ENCODE peak calls at places on chromosomes 4 and X, in six cellular contexts. One of them, this sample, is unnamed. For H3K4me1, the result is how much of the 10 kb centered on the place peaks cover.

GRCh38 chr4:116027311-116027710 is 913.9 kb upstream of the NDST4 start:
- DNase-seq in A549: no peak
- DNase-seq in upper lobe of left lung: no peak
- DNase-seq in suprapubic skin: no peak
- DNase-seq in sigmoid colon: no peak
- DNase-seq in K562: no peak
- DNase-seq in this sample: no peak

GRCh38 chrX:132086717-132087116 is 41.1 kb downstream of the FRMD7 start:
- DNase-seq in A549: no peak
- DNase-seq in upper lobe of left lung: no peak
- DNase-seq in suprapubic skin: no peak
- DNase-seq in sigmoid colon: no peak
- DNase-seq in K562: no peak
- DNase-seq in this sample: no peak

GRCh38 chr4:94660614-94661013 is 97.1 kb upstream of the BMPR1B start:
- DNase-seq in A549: no peak
- DNase-seq in upper lobe of left lung: no peak
- DNase-seq in suprapubic skin: no peak
- DNase-seq in sigmoid colon: no peak
- DNase-seq in K562: no peak
- DNase-seq in this sample: no peak

GRCh38 chrX:149871940-149872339 is 9.0 kb upstream of the MAGEA8 start:
- DNase-seq in A549: no peak
- DNase-seq in upper lobe of left lung: no peak
- DNase-seq in suprapubic skin: no peak
- DNase-seq in sigmoid colon: no peak
- DNase-seq in K562: peak
- DNase-seq in this sample: no peak

GRCh38 chr4:80237992-80238391 is 28.5 kb upstream of the FGF5 start:
- DNase-seq in A549: no peak
- DNase-seq in upper lobe of left lung: no peak
- DNase-seq in suprapubic skin: no peak
- DNase-seq in sigmoid colon: no peak
- DNase-seq in K562: no peak
- DNase-seq in this sample: no peak

GRCh38 chrX:25968920-25969319 is 169.2 kb upstream of the MAGEB18 start:
- DNase-seq in A549: no peak
- DNase-seq in upper lobe of left lung: no peak
- DNase-seq in suprapubic skin: no peak
- DNase-seq in sigmoid colon: no peak
- DNase-seq in K562: peak
- DNase-seq in this sample: no peak

GRCh38 chr4:163493643-163494359 is 689 bp upstream of the TMA16 start:
- DNase-seq in A549: no peak
- DNase-seq in upper lobe of left lung: peak
- DNase-seq in suprapubic skin: no peak
- DNase-seq in sigmoid colon: no peak
- DNase-seq in K562: no peak
- DNase-seq in this sample: no peak

GRCh38 chr4:158159718-158160094 is 13.1 kb downstream of the GASK1B start:
- DNase-seq in A549: no peak
- DNase-seq in upper lobe of left lung: no peak
- DNase-seq in suprapubic skin: no peak
- DNase-seq in sigmoid colon: no peak
- DNase-seq in K562: no peak
- DNase-seq in this sample: no peak

GRCh38 chr4:7434766-7435150 is at the start of gene PSAPL1:
- DNase-seq in A549: peak
- DNase-seq in upper lobe of left lung: peak
- DNase-seq in suprapubic skin: no peak
- DNase-seq in sigmoid colon: no peak
- DNase-seq in K562: peak
- DNase-seq in this sample: no peak

GRCh38 chrX:153646620-153647373 is at the start of gene DUSP9:
- DNase-seq in A549: peak
- DNase-seq in upper lobe of left lung: peak
- DNase-seq in suprapubic skin: peak
- DNase-seq in sigmoid colon: peak
- DNase-seq in K562: peak
- DNase-seq in this sample: no peak

GRCh38 chrX:56785442-56785841 is 56.4 kb downstream of the NBDY start:
- DNase-seq in A549: no peak
- DNase-seq in upper lobe of left lung: peak
- DNase-seq in suprapubic skin: peak
- DNase-seq in sigmoid colon: peak
- DNase-seq in K562: no peak
- DNase-seq in this sample: no peak

GRCh38 chr4:132328761-132329160 is 820.3 kb upstream of the PCDH10 start:
- DNase-seq in A549: no peak
- DNase-seq in upper lobe of left lung: no peak
- DNase-seq in suprapubic skin: no peak
- DNase-seq in sigmoid colon: no peak
- DNase-seq in K562: no peak
- DNase-seq in this sample: no peak

GRCh38 chr4:74056858-74057562 is 18.5 kb upstream of the CXCL3 start:
- DNase-seq in A549: peak
- DNase-seq in upper lobe of left lung: no peak
- DNase-seq in suprapubic skin: no peak
- DNase-seq in sigmoid colon: no peak
- DNase-seq in K562: peak
- DNase-seq in this sample: no peak

GRCh38 chr4:182143086-182143821 is 99.9 kb upstream of the TENM3 start:
- DNase-seq in A549: no peak
- DNase-seq in upper lobe of left lung: no peak
- DNase-seq in suprapubic skin: no peak
- DNase-seq in sigmoid colon: no peak
- DNase-seq in K562: no peak
- DNase-seq in this sample: no peak

GRCh38 chrX:41347186-41347585 is 13.2 kb downstream of the DDX3X start:
- DNase-seq in A549: no peak
- DNase-seq in upper lobe of left lung: no peak
- DNase-seq in suprapubic skin: no peak
- DNase-seq in sigmoid colon: no peak
- DNase-seq in K562: no peak
- DNase-seq in this sample: no peak

GRCh38 chrX:37485429-37485828 is 86.0 kb upstream of the LANCL3 start:
- DNase-seq in A549: no peak
- DNase-seq in upper lobe of left lung: no peak
- DNase-seq in suprapubic skin: no peak
- DNase-seq in sigmoid colon: no peak
- DNase-seq in K562: no peak
- DNase-seq in this sample: no peak

GRCh38 chr4:73984736-73985527 is 3.1 kb downstream of the PPBP start:
- DNase-seq in A549: no peak
- DNase-seq in upper lobe of left lung: no peak
- DNase-seq in suprapubic skin: no peak
- DNase-seq in sigmoid colon: no peak
- DNase-seq in K562: no peak
- DNase-seq in this sample: no peak

GRCh38 chrX:50643525-50644137 is 170.4 kb downstream of the SHROOM4 start:
- DNase-seq in A549: no peak
- DNase-seq in upper lobe of left lung: no peak
- DNase-seq in suprapubic skin: no peak
- DNase-seq in sigmoid colon: no peak
- DNase-seq in K562: no peak
- DNase-seq in this sample: no peak

GRCh38 chrX:50648151-50648550 is 165.8 kb downstream of the SHROOM4 start:
- DNase-seq in A549: no peak
- DNase-seq in upper lobe of left lung: no peak
- DNase-seq in suprapubic skin: no peak
- DNase-seq in sigmoid colon: no peak
- DNase-seq in K562: no peak
- DNase-seq in this sample: no peak

DNA sequence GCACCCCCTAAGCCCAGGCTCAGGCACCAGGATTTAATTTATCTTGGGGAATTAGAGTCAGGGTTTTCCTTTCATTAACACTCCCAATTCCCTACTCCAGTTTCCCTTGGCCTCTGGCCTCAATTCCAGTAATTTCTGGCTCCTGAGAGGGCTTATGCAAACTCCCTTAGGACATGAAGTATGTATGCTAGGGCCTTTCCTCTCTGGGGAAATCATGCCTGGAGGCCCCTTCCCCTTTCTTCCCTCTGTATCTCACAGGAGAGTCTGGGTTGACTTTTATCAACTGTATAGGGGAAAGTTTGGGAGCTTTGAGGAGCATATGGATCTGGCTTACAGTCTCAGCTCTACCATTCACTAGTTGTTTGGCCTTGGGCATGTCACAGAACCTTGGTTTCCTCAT is 169.5 kb downstream of the SHROOM4 start:
- DNase-seq in A549: no peak
- DNase-seq in upper lobe of left lung: no peak
- DNase-seq in suprapubic skin: no peak
- DNase-seq in sigmoid colon: no peak
- DNase-seq in K562: no peak
- DNase-seq in this sample: no peak
- TF ChIP-seq EP300 in A549: no peak
- TF ChIP-seq EP300 in upper lobe of left lung: no peak
- TF ChIP-seq EP300 in suprapubic skin: no peak
- TF ChIP-seq EP300 in sigmoid colon: no peak
- TF ChIP-seq EP300 in K562: no peak
- TF ChIP-seq EP300 in this sample: no peak

DNA sequence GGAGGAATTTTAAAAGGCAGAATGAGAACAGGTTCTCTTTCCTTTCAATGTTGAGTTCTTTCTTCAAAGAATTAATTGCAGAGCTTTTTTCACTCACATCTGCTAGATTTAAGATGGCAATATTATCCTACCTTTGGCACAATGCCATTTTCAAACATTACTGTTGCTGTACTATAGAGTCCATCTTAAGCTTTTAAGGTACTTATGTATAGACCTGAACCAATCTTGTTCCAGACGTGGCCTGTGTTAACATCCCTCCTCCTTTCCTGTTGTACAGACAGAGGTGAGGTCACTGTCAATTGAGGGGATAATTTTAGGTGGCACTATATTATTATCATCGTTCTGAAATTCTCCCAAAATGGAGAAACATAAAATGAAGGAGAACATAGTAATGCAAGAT is 53.0 kb upstream of the MYOZ2 start:
- DNase-seq in A549: no peak
- DNase-seq in upper lobe of left lung: no peak
- DNase-seq in suprapubic skin: no peak
- DNase-seq in sigmoid colon: no peak
- DNase-seq in K562: no peak
- DNase-seq in this sample: no peak
- H3K27ac ChIP-seq in A549: peak
- H3K27ac ChIP-seq in upper lobe of left lung: no peak
- H3K27ac ChIP-seq in suprapubic skin: no peak
- H3K27ac ChIP-seq in sigmoid colon: no peak
- H3K27ac ChIP-seq in K562: no peak
- H3K27ac ChIP-seq in this sample: no peak

GRCh38 chr4:40585201-40585789 is 44.4 kb downstream of the RBM47 start:
- DNase-seq in A549: no peak
- DNase-seq in upper lobe of left lung: no peak
- DNase-seq in suprapubic skin: no peak
- DNase-seq in sigmoid colon: no peak
- DNase-seq in K562: no peak
- DNase-seq in this sample: no peak
- H3K4me1 ChIP-seq in A549: half or more
- H3K4me1 ChIP-seq in upper lobe of left lung: under half
- H3K4me1 ChIP-seq in suprapubic skin: under half
- H3K4me1 ChIP-seq in sigmoid colon: under half
- H3K4me1 ChIP-seq in K562: under half
- H3K4me1 ChIP-seq in this sample: under half

GRCh38 chr4:87420431-87420830 is 1.9 kb upstream of the NUDT9 start:
- DNase-seq in A549: no peak
- DNase-seq in upper lobe of left lung: no peak
- DNase-seq in suprapubic skin: no peak
- DNase-seq in sigmoid colon: no peak
- DNase-seq in K562: no peak
- DNase-seq in this sample: no peak

GRCh38 chr4:87425711-87426110 is 3.3 kb downstream of the NUDT9 start:
- DNase-seq in A549: no peak
- DNase-seq in upper lobe of left lung: no peak
- DNase-seq in suprapubic skin: no peak
- DNase-seq in sigmoid colon: no peak
- DNase-seq in K562: no peak
- DNase-seq in this sample: no peak

GRCh38 chr4:87423313-87424031 is 1.1 kb downstream of the NUDT9 start:
- DNase-seq in A549: no peak
- DNase-seq in upper lobe of left lung: no peak
- DNase-seq in suprapubic skin: no peak
- DNase-seq in sigmoid colon: no peak
- DNase-seq in K562: peak
- DNase-seq in this sample: no peak

GRCh38 chr4:87419578-87420249 is 2.7 kb upstream of the NUDT9 start:
- DNase-seq in A549: no peak
- DNase-seq in upper lobe of left lung: no peak
- DNase-seq in suprapubic skin: no peak
- DNase-seq in sigmoid colon: no peak
- DNase-seq in K562: no peak
- DNase-seq in this sample: no peak

GRCh38 chr4:87422104-87423052 is at the start of gene NUDT9:
- DNase-seq in A549: peak
- DNase-seq in upper lobe of left lung: peak
- DNase-seq in suprapubic skin: peak
- DNase-seq in sigmoid colon: peak
- DNase-seq in K562: peak
- DNase-seq in this sample: peak
- TF ChIP-seq EP300 in A549: no peak
- TF ChIP-seq EP300 in upper lobe of left lung: no peak
- TF ChIP-seq EP300 in suprapubic skin: no peak
- TF ChIP-seq EP300 in sigmoid colon: no peak
- TF ChIP-seq EP300 in K562: peak
- TF ChIP-seq EP300 in this sample: no peak

GRCh38 chr4:125428832-125429231 is 114.1 kb downstream of the FAT4 start:
- DNase-seq in A549: no peak
- DNase-seq in upper lobe of left lung: no peak
- DNase-seq in suprapubic skin: no peak
- DNase-seq in sigmoid colon: no peak
- DNase-seq in K562: no peak
- DNase-seq in this sample: no peak

GRCh38 chr4:125421547-125421946 is 106.8 kb downstream of the FAT4 start:
- DNase-seq in A549: no peak
- DNase-seq in upper lobe of left lung: no peak
- DNase-seq in suprapubic skin: no peak
- DNase-seq in sigmoid colon: no peak
- DNase-seq in K562: no peak
- DNase-seq in this sample: no peak

GRCh38 chr4:125420499-125420898 is 105.7 kb downstream of the FAT4 start:
- DNase-seq in A549: no peak
- DNase-seq in upper lobe of left lung: no peak
- DNase-seq in suprapubic skin: no peak
- DNase-seq in sigmoid colon: no peak
- DNase-seq in K562: no peak
- DNase-seq in this sample: no peak

GRCh38 chr4:125423124-125423523 is 108.4 kb downstream of the FAT4 start:
- DNase-seq in A549: no peak
- DNase-seq in upper lobe of left lung: no peak
- DNase-seq in suprapubic skin: no peak
- DNase-seq in sigmoid colon: no peak
- DNase-seq in K562: no peak
- DNase-seq in this sample: no peak
- H3K27ac ChIP-seq in A549: no peak
- H3K27ac ChIP-seq in upper lobe of left lung: no peak
- H3K27ac ChIP-seq in suprapubic skin: no peak
- H3K27ac ChIP-seq in sigmoid colon: no peak
- H3K27ac ChIP-seq in K562: no peak
- H3K27ac ChIP-seq in this sample: no peak

This sample was measured in esophagus muscularis mucosa.